ENCODE peak calls at places on chromosomes 13 and 19, in four cellular contexts. O, U, I and A are unnamed samples.

GRCh38 chr19:1748115-1748702 is 5.1 kb upstream of the ONECUT3 start:
- DNase-seq in O (no peak), I (no peak), U (peak; percentile 80), A (no peak)

GRCh38 chr19:45160870-45161714 is at the start of gene NKPD1:
- DNase-seq in I (no peak), O (no peak), U (no peak), A (no peak)

GRCh38 chr13:37226966-37227365 is 121.5 kb upstream of the CSNK1A1L start:
- DNase-seq in O (no peak), U (no peak), I (no peak), A (peak; percentile 75)

GRCh38 chr19:45451181-45451849 is 16.5 kb upstream of the FOSB start:
- DNase-seq in U (no peak), O (no peak), I (no peak), A (peak; percentile 88)

GRCh38 chr19:46295401-46296308 is 1.2 kb upstream of the HIF3A start:
- DNase-seq in I (no peak), U (no peak), O (no peak), A (no peak)

GRCh38 chr13:110913322-110913721 is 1.5 kb downstream of the ANKRD10 start:
- DNase-seq in O (no peak), I (peak; percentile 28), U (no peak), A (peak; percentile 26)

GRCh38 chr13:51136276-51136980 is 25.4 kb upstream of the C13orf42 start:
- DNase-seq in O (no peak), U (no peak), I (no peak), A (no peak)

GRCh38 chr19:46339491-46339890 is 7.4 kb upstream of the PPP5C start:
- DNase-seq in U (no peak), I (no peak), O (no peak), A (no peak)

GRCh38 chr19:50252111-50252886 is 48.9 kb downstream of the MYH14 start:
- DNase-seq in U (peak; percentile 48), I (no peak), O (no peak), A (no peak)

GRCh38 chr13:109700176-109700575 is 86.2 kb downstream of the IRS2 start:
- DNase-seq in U (peak; percentile 75), O (no peak), I (no peak), A (peak; percentile 24)

GRCh38 chr19:33284146-33284643 is 18.1 kb downstream of the CEBPA start:
- DNase-seq in U (no peak), O (no peak), I (no peak), A (no peak)

GRCh38 chr13:43522788-43523187 is 264.0 kb downstream of the ENOX1 start:
- DNase-seq in U (no peak), O (no peak), I (no peak), A (peak; percentile 26)

GRCh38 chr19:22595422-22595821 is 38.7 kb upstream of the ZNF492 start:
- DNase-seq in O (no peak), I (no peak), U (no peak), A (no peak)

GRCh38 chr13:39602277-39602613 is 748 bp downstream of the LHFPL6 start:
- DNase-seq in U (no peak), O (peak; percentile 10), I (no peak), A (no peak)

GRCh38 chr13:24984134-24984533 is 111.8 kb upstream of the PABPC3 start:
- DNase-seq in O (no peak), I (no peak), U (no peak), A (no peak)

GRCh38 chr19:14149011-14149410 is 12.6 kb upstream of the ASF1B start:
- DNase-seq in I (no peak), O (no peak), U (no peak), A (no peak)

GRCh38 chr19:10432736-10433130 is 12.4 kb downstream of the PDE4A start:
- DNase-seq in O (no peak), U (no peak), I (no peak), A (no peak)

GRCh38 chr13:78139765-78140164 is 221.1 kb upstream of the EDNRB start:
- DNase-seq in O (no peak), U (no peak), I (no peak), A (no peak)

GRCh38 chr19:12400618-12401502 is at the start of gene ZNF799:
- DNase-seq in O (peak; percentile 51), I (peak; percentile 100), U (peak; percentile 82), A (peak; percentile 95)

DNA sequence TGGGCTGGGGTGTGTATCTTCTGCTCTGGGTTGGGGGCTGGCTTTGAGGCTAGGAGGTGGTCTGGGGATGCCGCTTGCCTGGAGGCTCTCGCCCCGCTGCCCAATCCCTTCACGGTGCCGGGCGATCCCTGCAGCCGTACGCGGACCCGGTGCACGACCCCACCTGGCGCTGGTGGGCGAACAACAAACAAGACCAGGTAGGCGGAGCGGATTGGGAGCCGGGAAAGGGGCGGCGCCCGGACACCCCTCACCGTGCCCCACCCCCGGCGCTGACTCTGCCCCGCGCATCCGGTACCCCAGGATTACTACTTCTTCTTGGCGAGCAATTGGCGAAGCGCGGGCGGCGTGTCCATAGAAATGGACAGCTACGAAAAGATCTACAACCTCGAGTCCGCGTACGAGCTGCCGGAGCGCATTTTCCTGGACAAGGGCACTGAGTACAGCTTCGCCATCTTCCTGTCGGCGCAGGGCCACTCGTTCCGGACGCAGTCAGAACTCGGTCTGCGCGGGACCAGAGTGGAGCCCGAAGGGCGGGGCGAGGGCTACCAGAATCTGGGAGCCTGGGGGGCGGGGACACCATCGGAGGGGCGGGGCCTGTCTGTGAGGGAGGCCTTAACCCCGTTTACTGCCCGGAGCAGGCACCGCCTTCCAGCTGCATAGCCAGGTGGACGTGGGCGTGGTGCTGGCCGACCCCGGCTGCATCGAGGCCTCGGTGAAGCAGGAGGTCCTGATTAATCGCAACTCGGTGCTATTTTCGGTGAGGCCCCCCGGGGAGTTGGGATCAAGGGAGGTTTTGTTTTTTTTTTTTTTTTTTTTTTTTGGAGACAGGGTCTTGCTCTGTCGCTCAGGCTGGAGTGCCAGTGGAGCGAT is 12.1 kb upstream of the PSMD8 start:
- DNase-seq in I (peak; percentile 23), U (peak; percentile 91), O (peak; percentile 94), A (peak; percentile 49)
- TF ChIP-seq MAZ in I (no peak), U (peak; percentile 83), O (no peak), A (no peak)

GRCh38 chr19:19403373-19403901 is 2.0 kb upstream of the GATAD2A start:
- DNase-seq in U (peak; percentile 64), I (no peak), O (no peak), A (peak; percentile 44)
- TF ChIP-seq MAZ in U (no peak), I (no peak), O (no peak), A (no peak)

DNA sequence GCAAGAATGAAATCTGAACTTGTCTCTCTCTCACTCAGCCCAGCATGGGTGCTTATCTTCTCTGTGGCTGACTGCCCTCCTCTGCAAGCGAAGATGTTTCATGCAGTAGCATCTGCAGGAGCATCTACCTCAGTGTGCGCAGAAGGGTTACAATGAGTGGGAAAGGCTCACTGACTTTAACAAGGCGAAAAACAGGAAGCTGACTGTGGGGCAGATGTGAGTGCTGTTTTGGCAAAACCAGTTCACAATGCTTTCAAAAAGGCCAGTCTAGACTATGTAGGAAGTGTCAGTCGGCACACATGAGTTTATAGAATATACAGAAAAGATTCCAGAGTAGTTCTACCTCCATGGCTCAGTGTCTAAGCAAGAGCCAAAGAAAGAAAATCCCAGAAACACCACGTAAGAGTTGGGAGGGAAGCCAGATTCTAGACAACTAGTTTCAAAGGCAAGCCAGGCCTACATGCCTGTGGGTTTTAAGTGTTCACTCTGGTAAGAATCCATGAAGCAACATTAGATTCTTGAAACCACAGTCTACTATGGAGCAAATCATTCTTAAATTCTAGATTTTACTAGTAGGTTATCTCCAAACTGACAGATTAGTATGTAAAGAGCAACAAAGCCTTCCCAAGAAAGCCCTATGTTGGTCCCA is 124.5 kb downstream of the ABCC4 start:
- DNase-seq in I (no peak), U (no peak), O (no peak), A (peak; percentile 36)
- TF ChIP-seq MAZ in I (no peak), U (no peak), O (no peak), A (no peak)

GRCh38 chr19:5914358-5914774 is 312 bp downstream of the CAPS start:
- DNase-seq in I (no peak), O (no peak), U (no peak), A (no peak)

GRCh38 chr19:5914946-5915781 is 1.1 kb downstream of the CAPS start:
- DNase-seq in I (no peak), U (no peak), O (no peak), A (no peak)

GRCh38 chr19:5916201-5916708 is 2.2 kb downstream of the CAPS start:
- DNase-seq in O (no peak), I (no peak), U (no peak), A (no peak)

GRCh38 chr19:5915782-5916165 is 1.7 kb downstream of the CAPS start:
- DNase-seq in I (no peak), U (no peak), O (no peak), A (no peak)

GRCh38 chr19:5913739-5914357 is at the start of gene CAPS:
- DNase-seq in O (peak; percentile 26), U (no peak), I (peak; percentile 39), A (peak; percentile 23)
- TF ChIP-seq MAZ in O (no peak), U (no peak), I (no peak), A (no peak)